ENCODE peak calls at places on chromosome 14, in nine cellular contexts. D is stomach, P is A549, Q is adrenal gland, Y is uterus, N is suprapubic skin, X is tibial nerve, L is transverse colon, T is breast epithelium. O is an unnamed sample.

GRCh38 chr14:75539562-75540478 is 17.6 kb downstream of the BATF start:
- DNase-seq in D (no peak), P (no peak), Q (no peak), Y (no peak), N (no peak), X (no peak), L (no peak), T (no peak), O (peak; percentile 61)

GRCh38 chr14:96204151-96205058 is at the start of gene BDKRB2:
- DNase-seq in D (peak; percentile 72), P (peak; percentile 76), Q (peak; percentile 67), Y (peak; percentile 61), N (peak; percentile 87), X (peak; percentile 74), L (peak; percentile 82), T (peak; percentile 76), O (peak; percentile 88)

GRCh38 chr14:55028476-55028875 is 1.4 kb downstream of the SOCS4 start:
- DNase-seq in D (no peak), P (no peak), Q (no peak), Y (no peak), N (no peak), X (no peak), L (no peak), T (no peak), O (no peak)

GRCh38 chr14:50688875-50689274 is 20.8 kb upstream of the SAV1 start:
- DNase-seq in D (no peak), P (no peak), Q (no peak), Y (no peak), N (no peak), X (no peak), L (no peak), T (no peak), O (no peak)

GRCh38 chr14:93941293-93941910 is 14.3 kb downstream of the FAM181A start:
- DNase-seq in D (no peak), P (no peak), Q (no peak), Y (no peak), N (no peak), X (no peak), L (no peak), T (peak; percentile 73), O (no peak)

GRCh38 chr14:51430600-51430999 is 190.6 kb downstream of the TMX1 start:
- DNase-seq in D (no peak), P (no peak), Q (no peak), Y (no peak), N (no peak), X (no peak), L (no peak), T (peak; percentile 47), O (no peak)

GRCh38 chr14:54459106-54459505 is 17.9 kb upstream of the CNIH1 start:
- DNase-seq in D (no peak), P (no peak), Q (no peak), Y (no peak), N (no peak), X (no peak), L (no peak), T (no peak), O (no peak)

GRCh38 chr14:89723930-89724915 is 230.3 kb downstream of the EFCAB11 start:
- DNase-seq in D (no peak), P (no peak), Q (no peak), Y (no peak), N (no peak), X (no peak), L (no peak), T (no peak), O (no peak)

GRCh38 chr14:101601603-101602465 is 40.5 kb downstream of the DIO3 start:
- DNase-seq in D (peak; percentile 24), P (no peak), Q (peak; percentile 9), Y (no peak), N (no peak), X (no peak), L (peak; percentile 4), T (peak; percentile 12), O (peak; percentile 32)

GRCh38 chr14:93286212-93286890 is 46.5 kb downstream of the BTBD7 start:
- DNase-seq in D (no peak), P (peak; percentile 18), Q (no peak), Y (no peak), N (no peak), X (no peak), L (no peak), T (no peak), O (no peak)

GRCh38 chr14:100537701-100538565 is 49.3 kb downstream of the BEGAIN start:
- DNase-seq in D (no peak), P (no peak), Q (peak; percentile 18), Y (peak; percentile 36), N (peak; percentile 51), X (peak; percentile 41), L (peak; percentile 7), T (peak; percentile 77), O (peak; percentile 42)

GRCh38 chr14:88613552-88614010 is 50.7 kb downstream of the ZC3H14 start:
- DNase-seq in D (peak; percentile 27), P (no peak), Q (no peak), Y (no peak), N (no peak), X (no peak), L (no peak), T (no peak), O (no peak)

GRCh38 chr14:24679248-24680085 is 45.5 kb upstream of the GZMB start:
- DNase-seq in D (no peak), P (no peak), Q (no peak), Y (no peak), N (no peak), X (no peak), L (no peak), T (no peak), O (no peak)

GRCh38 chr14:52948039-52948438 is 2.8 kb downstream of the FERMT2 start:
- DNase-seq in D (no peak), P (no peak), Q (no peak), Y (no peak), N (no peak), X (no peak), L (no peak), T (no peak), O (no peak)

GRCh38 chr14:37565550-37565949 is 29.5 kb downstream of the FOXA1 start:
- DNase-seq in D (no peak), P (no peak), Q (no peak), Y (no peak), N (no peak), X (no peak), L (no peak), T (no peak), O (no peak)
- TF ChIP-seq CTCF in D (no peak), P (peak; percentile 45), Q (no peak), Y (no peak), N (no peak), X (no peak), L (peak; percentile 38), T (no peak), O (no peak)

GRCh38 chr14:103512701-103513611 is 9.7 kb downstream of the CKB start:
- DNase-seq in D (peak; percentile 70), P (no peak), Q (no peak), Y (peak; percentile 64), N (peak; percentile 81), X (no peak), L (peak; percentile 69), T (peak; percentile 95), O (peak; percentile 61)

GRCh38 chr14:103517626-103518415 is 4.8 kb downstream of the CKB start:
- DNase-seq in D (peak; percentile 64), P (no peak), Q (no peak), Y (peak; percentile 53), N (peak; percentile 64), X (no peak), L (peak; percentile 64), T (no peak), O (no peak)

GRCh38 chr14:103516426-103517171 is 6.0 kb downstream of the CKB start:
- DNase-seq in D (no peak), P (no peak), Q (no peak), Y (no peak), N (no peak), X (no peak), L (no peak), T (no peak), O (peak; percentile 37)

GRCh38 chr14:103517172-103517566 is 5.5 kb downstream of the CKB start:
- DNase-seq in D (no peak), P (no peak), Q (no peak), Y (no peak), N (no peak), X (no peak), L (no peak), T (no peak), O (peak; percentile 42)

GRCh38 chr14:103514596-103515421 is 7.8 kb downstream of the CKB start:
- DNase-seq in D (no peak), P (no peak), Q (no peak), Y (no peak), N (peak; percentile 58), X (no peak), L (no peak), T (no peak), O (peak; percentile 34)
- TF ChIP-seq POLR2A in D (no peak), P (no peak), Q (no peak), Y (no peak), N (no peak), X (no peak), L (no peak), T (no peak), O (no peak)

GRCh38 chr14:61615743-61616523 is 79.4 kb upstream of the HIF1A start:
- DNase-seq in D (peak; percentile 60), P (no peak), Q (no peak), Y (no peak), N (no peak), X (no peak), L (no peak), T (no peak), O (no peak)
- H3K27ac ChIP-seq in D (peak overlapping the region; percentile 10), P (peak overlapping the region; percentile 43), Q (peak overlapping the region; percentile 55), Y (no peak overlapping the region), N (no peak overlapping the region), X (no peak overlapping the region), L (no peak overlapping the region), T (no peak overlapping the region), O (no peak overlapping the region)

DNA sequence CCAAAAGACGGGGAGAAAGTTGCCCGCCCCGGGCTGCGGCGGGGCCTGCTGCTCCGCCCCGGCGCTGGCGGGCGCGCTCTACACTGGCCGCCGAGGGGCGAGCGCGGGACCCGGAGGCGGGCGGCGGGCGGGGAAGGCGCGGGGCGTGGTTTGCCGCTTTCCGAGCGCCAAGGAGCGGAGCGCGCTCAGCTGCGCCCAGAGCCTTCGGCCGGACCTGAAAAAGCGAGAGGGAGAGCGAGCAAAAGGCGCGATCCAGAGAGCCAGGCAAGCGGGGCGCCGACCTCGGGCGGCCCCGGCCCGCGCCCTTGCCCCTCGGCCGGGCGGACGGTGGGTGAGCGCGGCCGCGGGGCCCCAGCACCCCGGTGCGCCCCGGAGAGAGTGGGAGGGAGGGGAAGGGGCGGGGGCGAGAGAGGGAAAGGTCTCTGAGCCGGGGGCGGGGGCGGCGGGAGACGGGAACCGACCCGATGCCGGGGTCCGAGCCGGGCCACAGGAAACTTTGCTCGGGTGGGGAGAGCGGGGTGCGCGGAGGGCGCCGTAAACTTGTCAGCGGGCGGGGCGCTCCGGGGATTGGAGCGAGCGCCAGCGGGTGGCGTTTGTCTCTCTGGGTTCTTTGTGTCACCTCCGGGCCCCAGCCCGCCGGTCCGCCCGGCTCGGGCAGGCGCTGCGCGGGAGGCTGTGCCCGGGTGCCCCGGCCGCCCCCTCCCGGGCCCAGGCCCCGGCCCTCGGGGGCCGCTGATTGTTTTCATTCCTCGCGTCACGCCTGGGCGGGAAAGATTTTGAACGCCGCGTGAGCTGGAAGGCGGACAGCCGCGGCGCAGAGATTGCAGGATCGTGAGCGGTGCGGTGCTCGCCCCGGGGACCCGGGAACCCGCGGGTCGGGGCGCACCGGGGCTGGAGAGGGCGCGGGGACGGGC is at the start of gene SYNE2:
- DNase-seq in D (peak; percentile 85), P (peak; percentile 75), Q (peak; percentile 80), Y (peak; percentile 79), N (peak; percentile 81), X (peak; percentile 57), L (peak; percentile 86), T (peak; percentile 48), O (peak; percentile 90)
- TF ChIP-seq CTCF in D (peak; percentile 7), P (peak; percentile 12), Q (no peak), Y (peak; percentile 68), N (peak; percentile 16), X (peak; percentile 60), L (no peak), T (no peak), O (peak; percentile 63)

GRCh38 chr14:104860414-104860813 is 4.7 kb upstream of the CEP170B start:
- DNase-seq in D (no peak), P (no peak), Q (no peak), Y (no peak), N (no peak), X (no peak), L (peak; percentile 3), T (no peak), O (no peak)
- TF ChIP-seq POLR2A in D (no peak), P (no peak), Q (no peak), Y (no peak), N (no peak), X (no peak), L (no peak), T (no peak), O (no peak)